ENCODE peak calls at places on chromosomes 1 and 21, in nine cellular contexts. P is lower leg skin; J is T-helper 9 cell; U is GOT3; I is anterior cingulate cortex; Y is Caki2; W is stimulated activated naive CD8-positive, alpha-beta T cell treated with anti-CD3 and anti-CD28 coated beads, Interleukin-15, amount 100 ng/mL, for 72 hours; K is astrocyte; T is mesendoderm. F is an unnamed sample.

GRCh38 chr1:23194119-23194984 is 22.9 kb downstream of the HTR1D start:
- DNase-seq in T (peak; percentile 56), K (peak; percentile 98), P (no peak), I (no peak), U (peak; percentile 24), J (no peak), W (no peak), Y (peak; percentile 52), F (peak; percentile 95)

GRCh38 chr1:65812065-65812464 is 19.4 kb downstream of the PDE4B start:
- DNase-seq in J (no peak), K (peak; percentile 89), P (peak; percentile 29), Y (no peak), W (peak; percentile 79), I (peak; percentile 55), T (peak; percentile 59), U (peak; percentile 29), F (peak; percentile 95)

GRCh38 chr1:3551711-3552110 is 59.6 kb downstream of the MEGF6 start:
- DNase-seq in K (no peak), W (no peak), Y (no peak), I (no peak), J (no peak), T (no peak), P (no peak), U (no peak), F (no peak)

GRCh38 chr1:58648864-58649263 is 51.0 kb downstream of the MYSM1 start:
- DNase-seq in Y (no peak), P (no peak), W (no peak), T (no peak), K (no peak), U (no peak), I (no peak), J (no peak), F (no peak)

GRCh38 chr1:42740756-42741580 is 932 bp upstream of the CLDN19 start:
- DNase-seq in P (no peak), Y (no peak), W (no peak), J (no peak), I (no peak), T (peak; percentile 58), U (no peak), K (no peak), F (no peak)

GRCh38 chr21:36209626-36210171 is 53.1 kb downstream of the DOP1B start:
- DNase-seq in T (peak; percentile 90), J (peak; percentile 23), P (peak; percentile 43), I (peak; percentile 16), W (peak; percentile 16), K (peak; percentile 58), U (no peak), Y (peak; percentile 76), F (peak; percentile 82)

GRCh38 chr1:241432241-241432640 is 75.2 kb upstream of the RGS7 start:
- DNase-seq in I (no peak), U (no peak), K (no peak), Y (no peak), J (no peak), P (no peak), T (no peak), W (no peak), F (no peak)

GRCh38 chr1:156245451-156246232 is 2.2 kb downstream of the PAQR6 start:
- DNase-seq in W (peak; percentile 38), U (no peak), I (no peak), Y (no peak), K (no peak), T (no peak), P (no peak), J (peak; percentile 17), F (no peak)

GRCh38 chr1:5850503-5850902 is 141.7 kb downstream of the NPHP4 start:
- DNase-seq in Y (no peak), T (no peak), I (no peak), W (no peak), P (no peak), J (no peak), K (no peak), U (no peak), F (peak; percentile 4)

GRCh38 chr1:119007672-119008482 is 19.7 kb upstream of the TBX15 start:
- DNase-seq in I (no peak), U (no peak), Y (no peak), T (peak; percentile 51), K (no peak), P (no peak), J (no peak), W (no peak), F (no peak)

GRCh38 chr1:84370831-84371394 is 27.4 kb upstream of the DNASE2B start:
- DNase-seq in I (no peak), U (no peak), W (no peak), P (peak; percentile 74), T (no peak), J (no peak), K (peak; percentile 79), Y (no peak), F (peak; percentile 88)

GRCh38 chr1:101025283-101025679 is 303 bp downstream of the DPH5 start:
- DNase-seq in K (no peak), Y (no peak), J (no peak), T (no peak), P (no peak), W (no peak), U (no peak), I (no peak), F (peak; percentile 32)

GRCh38 chr1:210362526-210362925 is 33.8 kb downstream of the HHAT start:
- DNase-seq in P (no peak), J (no peak), U (no peak), I (no peak), K (peak; percentile 73), Y (no peak), T (no peak), W (no peak), F (peak; percentile 61)

GRCh38 chr1:221777434-221778072 is 35.7 kb upstream of the DUSP10 start:
- DNase-seq in P (no peak), T (no peak), I (no peak), K (no peak), W (peak; percentile 69), Y (no peak), U (no peak), J (peak; percentile 14), F (no peak)

GRCh38 chr1:202802998-202803932 is 5.0 kb downstream of the KDM5B start:
- DNase-seq in U (no peak), P (no peak), J (no peak), I (no peak), K (no peak), W (no peak), T (peak; percentile 71), Y (no peak), F (peak; percentile 57)

GRCh38 chr1:49060766-49061165 is 284.1 kb upstream of the BEND5 start:
- DNase-seq in W (no peak), Y (no peak), J (no peak), I (no peak), K (peak; percentile 96), P (no peak), U (no peak), T (no peak), F (no peak)

GRCh38 chr1:94753171-94753972 is 66.8 kb upstream of the SLC44A3 start:
- DNase-seq in I (no peak), Y (no peak), T (no peak), W (no peak), P (no peak), U (no peak), K (no peak), J (no peak), F (peak; percentile 21)

GRCh38 chr1:230084408-230085177 is 17.6 kb downstream of the GALNT2 start:
- DNase-seq in Y (peak; percentile 88), T (peak; percentile 90), J (no peak), U (peak; percentile 96), I (no peak), W (peak; percentile 63), K (peak; percentile 99), P (no peak), F (peak; percentile 99)

GRCh38 chr1:33763406-33763805 is 100.5 kb upstream of the HMGB4 start:
- DNase-seq in Y (no peak), W (no peak), T (peak; percentile 22), U (no peak), J (no peak), I (no peak), P (no peak), K (peak; percentile 88), F (peak; percentile 19)

GRCh38 chr1:145942405-145942804 is 15.1 kb upstream of the RBM8A start:
- DNase-seq in P (no peak), T (no peak), K (no peak), W (no peak), I (no peak), U (no peak), Y (no peak), J (no peak), F (no peak)

F was measured in IMR-90.